ENCODE peak calls at places on chromosomes 7 and 10, in ten cellular contexts. O is head of caudate nucleus; W is activated naive CD8-positive, alpha-beta T cell treated with anti-CD3 and anti-CD28 coated beads for 36 hours; I is posterior cingulate gyrus; K is SK-MEL-5; X is cardiac septum; A is hippocampal formation; R is Kasumi-1; E is NCI-H774; L is skeletal muscle cell. V is an unnamed sample.

GRCh38 chr7:151677581-151678226 is 158.0 kb upstream of the RHEB start:
- DNase-seq in O (no peak), W (no peak), I (no peak), K (no peak), X (peak; percentile 60), A (no peak), R (no peak), E (no peak), L (no peak), V (no peak)

GRCh38 chr7:27953361-27953760 is 213.4 kb downstream of the TAX1BP1 start:
- DNase-seq in O (no peak), W (no peak), I (no peak), K (no peak), X (no peak), A (no peak), R (no peak), E (no peak), L (no peak), V (no peak)

GRCh38 chr7:148435715-148436114 is 154.9 kb upstream of the C7orf33 start:
- DNase-seq in O (no peak), W (no peak), I (no peak), K (no peak), X (no peak), A (no peak), R (no peak), E (no peak), L (no peak), V (no peak)

GRCh38 chr7:36468361-36469140 is 78.9 kb downstream of the ANLN start:
- DNase-seq in O (no peak), W (no peak), I (no peak), K (no peak), X (no peak), A (no peak), R (no peak), E (no peak), L (peak; percentile 64), V (no peak)

GRCh38 chr7:140402178-140402835 is 1.6 kb upstream of the RAB19 start:
- DNase-seq in O (no peak), W (no peak), I (no peak), K (peak; percentile 48), X (no peak), A (no peak), R (no peak), E (no peak), L (peak; percentile 48), V (no peak)

GRCh38 chr10:91604936-91605534 is 27.8 kb downstream of the PPP1R3C start:
- DNase-seq in O (no peak), W (no peak), I (no peak), K (peak; percentile 55), X (no peak), A (no peak), R (no peak), E (no peak), L (peak; percentile 57), V (no peak)

GRCh38 chr10:2978111-2978510 is 89.2 kb upstream of the PFKP start:
- DNase-seq in O (no peak), W (no peak), I (no peak), K (peak; percentile 57), X (no peak), A (no peak), R (peak; percentile 82), E (peak; percentile 31), L (peak; percentile 38), V (no peak)

GRCh38 chr7:833601-834258 is 1.5 kb downstream of the SUN1 start:
- DNase-seq in O (no peak), W (no peak), I (no peak), K (no peak), X (no peak), A (no peak), R (no peak), E (no peak), L (no peak), V (no peak)

GRCh38 chr7:82599910-82600309 is 156.3 kb upstream of the CACNA2D1 start:
- DNase-seq in O (peak; percentile 14), W (no peak), I (no peak), K (no peak), X (no peak), A (no peak), R (no peak), E (no peak), L (no peak), V (no peak)

GRCh38 chr7:47581442-47581820 is 480 bp downstream of the TNS3 start:
- DNase-seq in O (no peak), W (no peak), I (no peak), K (no peak), X (no peak), A (no peak), R (no peak), E (no peak), L (no peak), V (no peak)

GRCh38 chr7:107224858-107225257 is 56.1 kb downstream of the HBP1 start:
- DNase-seq in O (no peak), W (no peak), I (no peak), K (no peak), X (no peak), A (no peak), R (no peak), E (no peak), L (no peak), V (no peak)

GRCh38 chr10:99659031-99659867 is at the start of gene ENTPD7:
- DNase-seq in O (peak; percentile 89), W (peak; percentile 96), I (peak; percentile 96), K (peak; percentile 94), X (peak; percentile 99), A (peak; percentile 86), R (peak; percentile 97), E (peak; percentile 81), L (peak; percentile 87), V (peak; percentile 94)

GRCh38 chr10:71746344-71747037 is 26.8 kb downstream of the VSIR start:
- DNase-seq in O (no peak), W (no peak), I (no peak), K (no peak), X (peak; percentile 86), A (no peak), R (peak; percentile 68), E (no peak), L (no peak), V (peak; percentile 56)

GRCh38 chr10:12803781-12804180 is 197.7 kb downstream of the CCDC3 start:
- DNase-seq in O (no peak), W (no peak), I (no peak), K (no peak), X (no peak), A (no peak), R (no peak), E (no peak), L (no peak), V (no peak)

GRCh38 chr7:92880212-92881090 is 44.1 kb upstream of the CDK6 start:
- DNase-seq in O (no peak), W (no peak), I (no peak), K (peak; percentile 93), X (no peak), A (peak; percentile 5), R (no peak), E (no peak), L (no peak), V (no peak)

GRCh38 chr7:100483101-100483727 is 513 bp upstream of the NYAP1 start:
- DNase-seq in O (peak; percentile 75), W (peak; percentile 90), I (peak; percentile 58), K (peak; percentile 65), X (peak; percentile 88), A (peak; percentile 44), R (peak; percentile 39), E (peak; percentile 37), L (no peak), V (peak; percentile 83)

GRCh38 chr10:2782265-2782664 is 285.1 kb upstream of the PFKP start:
- DNase-seq in O (no peak), W (no peak), I (no peak), K (no peak), X (no peak), A (no peak), R (no peak), E (no peak), L (no peak), V (no peak)

GRCh38 chr10:98402931-98403717 is 11.9 kb downstream of the PYROXD2 start:
- DNase-seq in O (no peak), W (no peak), I (no peak), K (no peak), X (no peak), A (no peak), R (no peak), E (no peak), L (no peak), V (no peak)

GRCh38 chr7:139505563-139505962 is 17.9 kb upstream of the CLEC2L start:
- DNase-seq in O (no peak), W (no peak), I (no peak), K (peak; percentile 49), X (no peak), A (no peak), R (peak; percentile 60), E (no peak), L (no peak), V (peak; percentile 30)

GRCh38 chr7:97973206-97973658 is 16.8 kb downstream of the OCM2 start:
- DNase-seq in O (peak; percentile 62), W (no peak), I (no peak), K (no peak), X (no peak), A (no peak), R (no peak), E (peak; percentile 85), L (no peak), V (no peak)

GRCh38 chr7:114466911-114467310 is 52.3 kb downstream of the FOXP2 start:
- DNase-seq in O (no peak), W (no peak), I (no peak), K (no peak), X (no peak), A (no peak), R (no peak), E (no peak), L (no peak), V (no peak)

GRCh38 chr10:79185067-79185774 is 116.5 kb downstream of the ZMIZ1 start:
- DNase-seq in O (no peak), W (no peak), I (no peak), K (no peak), X (no peak), A (no peak), R (no peak), E (no peak), L (no peak), V (no peak)

GRCh38 chr10:101305241-101306230 is 48.4 kb upstream of the BTRC start:
- DNase-seq in O (no peak), W (no peak), I (no peak), K (no peak), X (no peak), A (no peak), R (no peak), E (no peak), L (no peak), V (no peak)

GRCh38 chr7:44396931-44397525 is 71.6 kb upstream of the CAMK2B start:
- DNase-seq in O (no peak), W (no peak), I (no peak), K (no peak), X (peak; percentile 39), A (no peak), R (no peak), E (peak; percentile 14), L (no peak), V (no peak)

GRCh38 chr7:96233528-96234154 is 88.3 kb downstream of the SLC25A13 start:
- DNase-seq in O (no peak), W (no peak), I (no peak), K (peak; percentile 95), X (no peak), A (no peak), R (no peak), E (no peak), L (no peak), V (no peak)

V was measured in activated CD8-positive, alpha-beta T cell treated with anti-CD3 and anti-CD28 coated beads, Interleukin-2, amount 10 ng/mL, durations not matched to agents 7 days and 5 days.